ENCODE peak calls at places on chromosomes 3 and 15, in eight cellular contexts. One of them, this sample, is unnamed.

GRCh38 chr3:171347017-171347979 is 112.9 kb downstream of the TNIK start:
- DNase-seq in Peyer's patch: no peak
- DNase-seq in tibial nerve: no peak
- DNase-seq in fibroblast of lung: peak; percentile 54
- DNase-seq in HepG2: no peak
- DNase-seq in thoracic aorta: no peak
- DNase-seq in upper lobe of right lung: no peak
- DNase-seq in neural progenitor cell: peak; percentile 26
- DNase-seq in this sample: no peak

GRCh38 chr3:4898454-4899313 is 80.6 kb upstream of the BHLHE40 start:
- DNase-seq in Peyer's patch: no peak
- DNase-seq in tibial nerve: no peak
- DNase-seq in fibroblast of lung: peak; percentile 6
- DNase-seq in HepG2: no peak
- DNase-seq in thoracic aorta: no peak
- DNase-seq in upper lobe of right lung: no peak
- DNase-seq in neural progenitor cell: no peak
- DNase-seq in this sample: no peak

GRCh38 chr15:80999623-81000036 is 1.1 kb upstream of the TLNRD1 start:
- DNase-seq in Peyer's patch: peak; percentile 84
- DNase-seq in tibial nerve: no peak
- DNase-seq in fibroblast of lung: no peak
- DNase-seq in HepG2: no peak
- DNase-seq in thoracic aorta: no peak
- DNase-seq in upper lobe of right lung: no peak
- DNase-seq in neural progenitor cell: no peak
- DNase-seq in this sample: peak; percentile 41

GRCh38 chr3:45777111-45777752 is 19.1 kb downstream of the SLC6A20 start:
- DNase-seq in Peyer's patch: peak; percentile 31
- DNase-seq in tibial nerve: no peak
- DNase-seq in fibroblast of lung: no peak
- DNase-seq in HepG2: no peak
- DNase-seq in thoracic aorta: no peak
- DNase-seq in upper lobe of right lung: no peak
- DNase-seq in neural progenitor cell: no peak
- DNase-seq in this sample: no peak

GRCh38 chr3:164458986-164459385 is 619.3 kb downstream of the SI start:
- DNase-seq in Peyer's patch: no peak
- DNase-seq in tibial nerve: no peak
- DNase-seq in fibroblast of lung: no peak
- DNase-seq in HepG2: no peak
- DNase-seq in thoracic aorta: no peak
- DNase-seq in upper lobe of right lung: no peak
- DNase-seq in neural progenitor cell: no peak
- DNase-seq in this sample: no peak

GRCh38 chr15:78162038-78162437 is 12.9 kb downstream of the IDH3A start:
- DNase-seq in Peyer's patch: peak; percentile 42
- DNase-seq in tibial nerve: no peak
- DNase-seq in fibroblast of lung: no peak
- DNase-seq in HepG2: no peak
- DNase-seq in thoracic aorta: no peak
- DNase-seq in upper lobe of right lung: no peak
- DNase-seq in neural progenitor cell: no peak
- DNase-seq in this sample: peak; percentile 61

GRCh38 chr3:73637042-73637441 is 12.3 kb upstream of the PDZRN3 start:
- DNase-seq in Peyer's patch: no peak
- DNase-seq in tibial nerve: no peak
- DNase-seq in fibroblast of lung: peak; percentile 14
- DNase-seq in HepG2: no peak
- DNase-seq in thoracic aorta: no peak
- DNase-seq in upper lobe of right lung: no peak
- DNase-seq in neural progenitor cell: no peak
- DNase-seq in this sample: no peak

GRCh38 chr3:189572249-189572648 is 58.9 kb upstream of the TP63 start:
- DNase-seq in Peyer's patch: no peak
- DNase-seq in tibial nerve: no peak
- DNase-seq in fibroblast of lung: no peak
- DNase-seq in HepG2: no peak
- DNase-seq in thoracic aorta: no peak
- DNase-seq in upper lobe of right lung: no peak
- DNase-seq in neural progenitor cell: no peak
- DNase-seq in this sample: no peak

GRCh38 chr3:101521251-101521701 is 8.3 kb upstream of the SENP7 start:
- DNase-seq in Peyer's patch: no peak
- DNase-seq in tibial nerve: no peak
- DNase-seq in fibroblast of lung: no peak
- DNase-seq in HepG2: no peak
- DNase-seq in thoracic aorta: no peak
- DNase-seq in upper lobe of right lung: no peak
- DNase-seq in neural progenitor cell: no peak
- DNase-seq in this sample: peak; percentile 23

GRCh38 chr3:168034152-168034928 is 61.4 kb downstream of the GOLIM4 start:
- DNase-seq in Peyer's patch: no peak
- DNase-seq in tibial nerve: no peak
- DNase-seq in fibroblast of lung: peak; percentile 51
- DNase-seq in HepG2: no peak
- DNase-seq in thoracic aorta: no peak
- DNase-seq in upper lobe of right lung: no peak
- DNase-seq in neural progenitor cell: no peak
- DNase-seq in this sample: no peak

GRCh38 chr15:33150993-33151392 is 43.5 kb downstream of the FMN1 start:
- DNase-seq in Peyer's patch: no peak
- DNase-seq in tibial nerve: no peak
- DNase-seq in fibroblast of lung: no peak
- DNase-seq in HepG2: no peak
- DNase-seq in thoracic aorta: no peak
- DNase-seq in upper lobe of right lung: no peak
- DNase-seq in neural progenitor cell: no peak
- DNase-seq in this sample: no peak

GRCh38 chr3:24060055-24060454 is 115.0 kb downstream of the NR1D2 start:
- DNase-seq in Peyer's patch: no peak
- DNase-seq in tibial nerve: no peak
- DNase-seq in fibroblast of lung: peak; percentile 67
- DNase-seq in HepG2: no peak
- DNase-seq in thoracic aorta: no peak
- DNase-seq in upper lobe of right lung: no peak
- DNase-seq in neural progenitor cell: peak; percentile 31
- DNase-seq in this sample: no peak

GRCh38 chr3:53252105-53252946 is 3.5 kb downstream of the TKT start:
- DNase-seq in Peyer's patch: no peak
- DNase-seq in tibial nerve: no peak
- DNase-seq in fibroblast of lung: peak; percentile 49
- DNase-seq in HepG2: no peak
- DNase-seq in thoracic aorta: no peak
- DNase-seq in upper lobe of right lung: no peak
- DNase-seq in neural progenitor cell: no peak
- DNase-seq in this sample: no peak
- H3K27ac ChIP-seq in Peyer's patch: peak overlapping the region; percentile 65
- H3K27ac ChIP-seq in tibial nerve: peak overlapping the region; percentile 11
- H3K27ac ChIP-seq in fibroblast of lung: no peak overlapping the region
- H3K27ac ChIP-seq in HepG2: peak overlapping the region; percentile 39
- H3K27ac ChIP-seq in thoracic aorta: no peak overlapping the region
- H3K27ac ChIP-seq in upper lobe of right lung: peak overlapping the region; percentile 82
- H3K27ac ChIP-seq in neural progenitor cell: no peak overlapping the region
- H3K27ac ChIP-seq in this sample: no peak overlapping the region

GRCh38 chr3:3027976-3028567 is 82.1 kb downstream of the IL5RA start:
- DNase-seq in Peyer's patch: no peak
- DNase-seq in tibial nerve: no peak
- DNase-seq in fibroblast of lung: no peak
- DNase-seq in HepG2: no peak
- DNase-seq in thoracic aorta: no peak
- DNase-seq in upper lobe of right lung: no peak
- DNase-seq in neural progenitor cell: no peak
- DNase-seq in this sample: no peak

GRCh38 chr3:3020209-3020608 is 90.0 kb downstream of the IL5RA start:
- DNase-seq in Peyer's patch: no peak
- DNase-seq in tibial nerve: no peak
- DNase-seq in fibroblast of lung: no peak
- DNase-seq in HepG2: no peak
- DNase-seq in thoracic aorta: no peak
- DNase-seq in upper lobe of right lung: no peak
- DNase-seq in neural progenitor cell: peak; percentile 31
- DNase-seq in this sample: no peak

GRCh38 chr3:3023106-3023505 is 87.1 kb downstream of the IL5RA start:
- DNase-seq in Peyer's patch: no peak
- DNase-seq in tibial nerve: no peak
- DNase-seq in fibroblast of lung: no peak
- DNase-seq in HepG2: no peak
- DNase-seq in thoracic aorta: no peak
- DNase-seq in upper lobe of right lung: no peak
- DNase-seq in neural progenitor cell: peak; percentile 34
- DNase-seq in this sample: no peak
- H3K36me3 ChIP-seq in Peyer's patch: no peaks in the 10 kb centered on the region
- H3K36me3 ChIP-seq in tibial nerve: no peaks in the 10 kb centered on the region
- H3K36me3 ChIP-seq in fibroblast of lung: no peaks in the 10 kb centered on the region
- H3K36me3 ChIP-seq in HepG2: no peaks in the 10 kb centered on the region
- H3K36me3 ChIP-seq in thoracic aorta: no peaks in the 10 kb centered on the region
- H3K36me3 ChIP-seq in upper lobe of right lung: no peaks in the 10 kb centered on the region
- H3K36me3 ChIP-seq in neural progenitor cell: no peaks in the 10 kb centered on the region
- H3K36me3 ChIP-seq in this sample: no peaks in the 10 kb centered on the region

GRCh38 chr3:58585994-58586393 is 8.8 kb upstream of the FAM107A start:
- DNase-seq in Peyer's patch: no peak
- DNase-seq in tibial nerve: no peak
- DNase-seq in fibroblast of lung: no peak
- DNase-seq in HepG2: no peak
- DNase-seq in thoracic aorta: no peak
- DNase-seq in upper lobe of right lung: no peak
- DNase-seq in neural progenitor cell: peak; percentile 52
- DNase-seq in this sample: no peak
- H3K4me3 ChIP-seq in Peyer's patch: no peak overlapping the region
- H3K4me3 ChIP-seq in tibial nerve: peak overlapping the region; percentile 47
- H3K4me3 ChIP-seq in fibroblast of lung: peak overlapping the region; percentile 76
- H3K4me3 ChIP-seq in HepG2: no peak overlapping the region
- H3K4me3 ChIP-seq in thoracic aorta: peak overlapping the region; percentile 75
- H3K4me3 ChIP-seq in upper lobe of right lung: peak overlapping the region; percentile 60
- H3K4me3 ChIP-seq in neural progenitor cell: peak overlapping the region; percentile 32
- H3K4me3 ChIP-seq in this sample: peak overlapping the region; percentile 72

GRCh38 chr3:69739204-69740102 is at the start of gene MITF:
- DNase-seq in Peyer's patch: peak; percentile 91
- DNase-seq in tibial nerve: peak; percentile 87
- DNase-seq in fibroblast of lung: peak; percentile 88
- DNase-seq in HepG2: peak; percentile 68
- DNase-seq in thoracic aorta: peak; percentile 63
- DNase-seq in upper lobe of right lung: peak; percentile 96
- DNase-seq in neural progenitor cell: peak; percentile 90
- DNase-seq in this sample: no peak
- H3K27ac ChIP-seq in Peyer's patch: peak within 1 kb of the TSS; percentile 55
- H3K27ac ChIP-seq in tibial nerve: peak within 1 kb of the TSS; percentile 90
- H3K27ac ChIP-seq in fibroblast of lung: no peak within 1 kb of the TSS
- H3K27ac ChIP-seq in HepG2: no peak within 1 kb of the TSS
- H3K27ac ChIP-seq in thoracic aorta: peak within 1 kb of the TSS; percentile 70
- H3K27ac ChIP-seq in upper lobe of right lung: peak within 1 kb of the TSS; percentile 83
- H3K27ac ChIP-seq in neural progenitor cell: no peak within 1 kb of the TSS
- H3K27ac ChIP-seq in this sample: no peak within 1 kb of the TSS

DNA sequence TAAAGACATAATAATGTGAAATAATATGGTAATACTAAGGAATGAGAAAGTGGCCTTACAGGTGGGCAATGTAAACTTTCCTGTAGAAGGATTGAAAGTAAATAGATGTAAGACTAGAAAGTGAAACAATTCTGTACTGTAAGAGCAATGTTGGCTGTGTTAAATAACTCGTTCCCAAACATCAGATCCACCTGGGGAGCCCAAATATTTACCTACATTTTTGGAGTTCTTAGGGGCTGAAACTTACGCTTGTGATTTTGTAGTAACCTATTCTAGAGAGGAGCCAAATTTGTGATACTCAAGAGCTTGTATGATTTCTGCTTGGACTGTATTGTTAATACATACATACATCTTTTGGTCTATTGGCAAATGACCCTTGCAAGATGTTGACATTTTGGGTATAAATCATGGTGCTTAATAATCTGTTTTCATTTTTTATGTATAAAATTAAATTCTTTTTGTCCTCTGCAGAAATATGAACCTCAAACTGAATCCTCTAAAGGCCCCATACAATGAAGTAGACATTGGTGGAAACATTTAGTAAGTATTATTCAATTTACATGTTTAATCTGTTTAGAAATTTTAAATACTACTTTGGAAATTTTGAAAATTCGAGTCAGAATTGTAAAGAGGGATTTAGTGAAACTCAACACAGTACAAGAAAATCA is 8.5 kb upstream of the CHD2 start:
- DNase-seq in Peyer's patch: no peak
- DNase-seq in tibial nerve: no peak
- DNase-seq in fibroblast of lung: no peak
- DNase-seq in HepG2: no peak
- DNase-seq in thoracic aorta: no peak
- DNase-seq in upper lobe of right lung: no peak
- DNase-seq in neural progenitor cell: no peak
- DNase-seq in this sample: no peak
- H3K36me3 ChIP-seq in Peyer's patch: no peaks in the 10 kb centered on the region
- H3K36me3 ChIP-seq in tibial nerve: peaks cover 63% of the 10 kb centered on the region
- H3K36me3 ChIP-seq in fibroblast of lung: peaks cover 18% of the 10 kb centered on the region
- H3K36me3 ChIP-seq in HepG2: peaks cover 10% of the 10 kb centered on the region
- H3K36me3 ChIP-seq in thoracic aorta: peaks cover 34% of the 10 kb centered on the region
- H3K36me3 ChIP-seq in upper lobe of right lung: peaks cover 87% of the 10 kb centered on the region
- H3K36me3 ChIP-seq in neural progenitor cell: peaks cover 87% of the 10 kb centered on the region
- H3K36me3 ChIP-seq in this sample: peaks cover 35% of the 10 kb centered on the region

This sample was measured in CD8-positive, alpha-beta T cell.